ENCODE peak calls at places on chromosomes 11 and 22, in four cellular contexts. W is spleen, K is iPS DF 6.9, M is heart right ventricle. F is an unnamed sample.

GRCh38 chr11:123569387-123569786 is 85.0 kb downstream of the SCN3B start:
- DNase-seq in W (no peak), K (no peak), M (no peak), F (no peak)

GRCh38 chr11:1829039-1829820 is 5.6 kb upstream of the SYT8 start:
- DNase-seq in W (no peak), K (no peak), M (peak; percentile 1), F (no peak)

GRCh38 chr11:46290598-46291309 is 13.3 kb downstream of the CREB3L1 start:
- DNase-seq in W (no peak), K (peak; percentile 68), M (peak; percentile 53), F (no peak)

GRCh38 chr22:17379939-17380710 is 10.9 kb downstream of the CECR2 start:
- DNase-seq in W (no peak), K (no peak), M (no peak), F (no peak)

GRCh38 chr22:27405672-27406388 is 395.7 kb downstream of the MN1 start:
- DNase-seq in W (no peak), K (no peak), M (peak; percentile 36), F (no peak)

GRCh38 chr22:36795633-36796032 is 19.7 kb upstream of the IFT27 start:
- DNase-seq in W (no peak), K (no peak), M (no peak), F (no peak)

GRCh38 chr11:132068556-132068955 is 698.1 kb downstream of the NTM start:
- DNase-seq in W (no peak), K (no peak), M (no peak), F (no peak)

GRCh38 chr11:57597461-57597892 is at the start of gene SERPING1:
- DNase-seq in W (peak; percentile 72), K (no peak), M (peak; percentile 76), F (peak; percentile 16)

GRCh38 chr22:22913989-22914388 is 26.4 kb downstream of the IGLL5 start:
- DNase-seq in W (peak; percentile 87), K (no peak), M (no peak), F (no peak)

GRCh38 chr22:48259991-48260670 is 1497.7 kb downstream of the TBC1D22A start:
- DNase-seq in W (no peak), K (no peak), M (no peak), F (no peak)

GRCh38 chr11:70860855-70861254 is 391.5 kb downstream of the SHANK2 start:
- DNase-seq in W (no peak), K (no peak), M (no peak), F (no peak)

GRCh38 chr22:47150426-47150825 is 388.0 kb downstream of the TBC1D22A start:
- DNase-seq in W (no peak), K (no peak), M (no peak), F (no peak)

GRCh38 chr22:47152236-47152635 is 389.8 kb downstream of the TBC1D22A start:
- DNase-seq in W (no peak), K (no peak), M (no peak), F (no peak)

GRCh38 chr22:47151490-47151889 is 389.0 kb downstream of the TBC1D22A start:
- DNase-seq in W (no peak), K (no peak), M (no peak), F (no peak)

GRCh38 chr22:47149976-47150375 is 387.5 kb downstream of the TBC1D22A start:
- DNase-seq in W (no peak), K (no peak), M (no peak), F (no peak)

DNA sequence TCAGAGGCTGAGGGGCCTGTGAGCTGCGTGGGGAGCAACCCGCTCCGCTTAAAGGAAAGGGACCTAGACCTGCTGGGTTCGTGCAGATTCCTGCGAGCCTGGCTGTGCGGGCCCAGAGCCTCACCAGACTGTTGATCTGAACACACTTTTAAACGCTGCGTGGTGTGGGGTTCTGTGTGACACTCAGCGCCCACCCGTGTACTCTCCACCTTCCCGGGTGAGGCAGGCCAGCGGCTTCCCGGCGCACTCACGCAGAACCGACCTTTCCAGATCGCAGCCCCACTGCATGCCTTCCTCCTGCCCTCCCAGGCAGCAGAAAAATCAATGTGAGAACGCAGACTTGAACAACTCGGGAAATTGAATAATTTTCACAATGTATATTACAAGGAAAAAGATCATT is 388.6 kb downstream of the TBC1D22A start:
- DNase-seq in W (no peak), K (no peak), M (no peak), F (no peak)
- H3K27ac ChIP-seq in W (no peak overlapping the region), K (no peak overlapping the region), M (no peak overlapping the region), F (no peak overlapping the region)

DNA sequence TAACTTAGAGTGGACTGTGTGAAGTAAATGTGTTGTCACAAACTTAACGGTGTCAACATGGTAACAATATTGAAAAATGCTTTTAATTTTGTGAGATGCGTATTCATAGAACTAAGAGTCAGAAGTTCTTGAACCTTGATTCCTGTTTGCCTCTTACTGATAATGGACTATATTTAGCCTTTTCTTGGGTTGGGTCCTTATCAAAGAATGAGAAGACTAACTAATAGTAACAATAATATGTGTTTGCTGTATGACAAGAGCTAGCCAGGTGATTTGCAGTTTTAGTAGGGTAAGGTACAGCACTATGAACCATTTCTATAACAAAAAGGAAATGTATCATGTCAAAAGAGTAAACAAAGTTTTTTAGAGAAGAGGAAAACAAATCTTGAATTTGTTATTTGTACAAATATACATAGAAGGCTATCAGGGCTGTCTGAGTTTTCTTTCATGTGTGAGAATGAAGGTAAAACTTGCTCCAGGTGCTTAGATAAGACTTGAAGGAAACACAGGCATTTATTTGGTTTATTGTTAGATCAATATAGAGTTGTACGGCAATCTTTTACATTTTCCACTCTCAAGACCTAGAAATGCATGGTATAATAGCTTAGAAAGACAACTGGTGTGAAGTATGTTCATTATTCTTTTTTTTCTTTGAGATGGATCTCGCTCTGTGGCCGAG is 74.1 kb downstream of the PACS1 start:
- DNase-seq in W (no peak), K (no peak), M (no peak), F (no peak)
- H3K27ac ChIP-seq in W (no peak overlapping the region), K (no peak overlapping the region), M (no peak overlapping the region), F (no peak overlapping the region)

DNA sequence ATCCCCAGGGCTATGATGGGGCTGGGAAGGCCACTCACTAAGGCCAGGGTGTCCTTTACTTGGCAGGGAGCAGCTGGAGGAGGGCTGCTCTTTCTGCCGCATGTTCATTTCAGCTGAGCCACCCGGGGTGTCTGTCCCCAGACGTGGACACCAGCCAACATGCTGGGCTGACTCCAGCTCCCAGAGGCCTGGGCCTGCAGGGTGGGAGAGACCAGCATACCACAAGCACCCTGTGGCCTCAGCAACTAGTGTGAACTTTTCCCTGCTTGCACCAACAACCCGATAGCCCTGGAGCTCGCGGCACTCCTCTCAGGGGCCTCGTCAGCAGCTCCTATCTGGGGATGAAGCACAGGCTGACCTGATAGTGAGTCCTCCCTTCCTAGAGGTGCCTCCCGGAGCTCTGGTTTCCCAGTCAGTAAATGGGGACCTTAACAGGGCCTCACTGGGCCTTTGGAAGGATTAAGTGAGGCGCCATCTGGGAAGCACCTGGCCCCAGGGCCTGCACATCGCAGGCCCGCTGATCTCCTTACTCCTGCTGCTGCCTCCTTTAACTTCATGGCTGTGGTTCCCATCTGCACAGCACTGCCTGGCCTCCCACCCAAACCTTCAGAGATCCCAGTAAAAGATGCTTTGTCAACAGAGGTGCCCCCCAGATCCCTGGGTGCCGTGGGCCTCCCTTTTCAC is 83.4 kb downstream of the GALNT18 start:
- DNase-seq in W (no peak), K (no peak), M (peak; percentile 79), F (no peak)
- H3K27ac ChIP-seq in W (peak overlapping the region; percentile 10), K (no peak overlapping the region), M (peak overlapping the region; percentile 95), F (no peak overlapping the region)

DNA sequence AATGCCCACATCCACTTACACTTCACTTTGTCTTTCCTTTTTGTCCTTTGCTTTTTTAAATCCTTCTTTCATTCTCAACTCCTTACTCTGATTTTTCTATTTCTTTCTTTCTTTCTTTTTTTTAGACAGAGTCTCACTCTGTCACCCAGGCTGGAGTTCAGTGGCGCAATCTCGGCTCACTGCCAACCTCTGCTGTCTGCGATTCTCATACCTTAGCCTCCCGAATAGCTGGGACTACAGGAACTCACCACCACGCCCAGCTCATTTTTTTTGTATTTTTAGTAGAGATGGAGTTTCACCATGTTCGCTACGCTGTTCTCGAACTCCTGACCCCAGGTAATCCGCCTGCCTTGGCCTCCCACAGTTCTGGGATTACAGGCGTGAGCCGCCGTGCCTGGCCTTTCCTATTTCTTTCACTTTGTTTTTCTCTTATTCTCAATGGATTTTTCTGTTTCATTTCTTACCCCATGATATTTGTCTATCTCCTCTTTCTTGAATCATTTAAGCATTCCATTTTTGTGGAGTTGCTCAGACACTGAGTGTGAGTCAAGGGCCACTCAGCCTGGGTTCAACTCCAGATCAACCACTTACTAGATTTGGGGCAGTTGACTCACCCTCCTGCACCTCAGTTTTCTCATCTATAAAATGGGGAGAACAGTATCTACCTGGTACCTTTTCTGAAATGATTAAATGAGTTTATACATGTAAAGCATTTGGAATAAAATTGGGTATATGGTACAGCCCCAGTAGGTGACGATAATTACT is 7.6 kb downstream of the KCNJ5 start:
- DNase-seq in W (no peak), K (no peak), M (no peak), F (no peak)
- H3K27ac ChIP-seq in W (no peak overlapping the region), K (no peak overlapping the region), M (no peak overlapping the region), F (no peak overlapping the region)

F was measured in substantia nigra.